ENCODE peak calls at places on chromosome 3, in ten cellular contexts. A is NCI-H1930; U is endothelial cell; G is stimulated activated CD4-positive, alpha-beta T cell treated with anti-CD3 and anti-CD28 coated beads, Interleukin-15, amount 100 ng/mL, for 48 hours; S is A673; C is activated CD4-positive, alpha-beta T cell treated with anti-CD3 and anti-CD28 coated beads, Interleukin-2, amount 50 U/mL, for 4 hours; H is foreskin fibroblast; R is BJ; L is HFF-Myc; N is H4. Y is an unnamed sample.

GRCh38 chr3:13975686-13976085 is 95.8 kb upstream of the WNT7A start:
- DNase-seq in A (no peak), U (no peak), G (no peak), S (no peak), C (no peak), H (no peak), R (no peak), L (no peak), N (no peak), Y (no peak)

GRCh38 chr3:149009732-149010131 is 18.4 kb downstream of the GYG1 start:
- DNase-seq in A (no peak), U (no peak), G (no peak), S (no peak), C (no peak), H (no peak), R (no peak), L (no peak), N (no peak), Y (no peak)

GRCh38 chr3:135736740-135737139 is 228.8 kb upstream of the PPP2R3A start:
- DNase-seq in A (no peak), U (peak; percentile 39), G (no peak), S (peak; percentile 56), C (no peak), H (no peak), R (no peak), L (peak; percentile 5), N (no peak), Y (no peak)

GRCh38 chr3:141782386-141782932 is 19.3 kb downstream of the GRK7 start:
- DNase-seq in A (no peak), U (no peak), G (no peak), S (peak; percentile 41), C (no peak), H (no peak), R (no peak), L (no peak), N (no peak), Y (no peak)

GRCh38 chr3:73592154-73592877 is 32.4 kb downstream of the PDZRN3 start:
- DNase-seq in A (peak; percentile 0), U (no peak), G (no peak), S (no peak), C (no peak), H (no peak), R (no peak), L (no peak), N (no peak), Y (no peak)

GRCh38 chr3:145798691-145799550 is 362.1 kb downstream of the PLOD2 start:
- DNase-seq in A (no peak), U (no peak), G (no peak), S (peak; percentile 58), C (no peak), H (no peak), R (peak; percentile 1), L (no peak), N (no peak), Y (no peak)

GRCh38 chr3:193342551-193342950 is 36.0 kb downstream of the ATP13A5 start:
- DNase-seq in A (no peak), U (no peak), G (no peak), S (no peak), C (no peak), H (no peak), R (no peak), L (no peak), N (no peak), Y (no peak)

GRCh38 chr3:32148356-32148755 is 41.9 kb downstream of the GPD1L start:
- DNase-seq in A (no peak), U (no peak), G (no peak), S (no peak), C (no peak), H (peak; percentile 6), R (no peak), L (no peak), N (no peak), Y (no peak)

GRCh38 chr3:1068985-1069384 is 23.8 kb upstream of the CNTN6 start:
- DNase-seq in A (no peak), U (no peak), G (no peak), S (no peak), C (no peak), H (no peak), R (no peak), L (no peak), N (no peak), Y (no peak)

GRCh38 chr3:24185738-24186384 is 240.8 kb downstream of the NR1D2 start:
- DNase-seq in A (no peak), U (peak; percentile 44), G (peak; percentile 2), S (peak; percentile 80), C (no peak), H (peak; percentile 37), R (no peak), L (peak; percentile 61), N (peak; percentile 67), Y (peak; percentile 69)

GRCh38 chr3:71547254-71548198 is 36.0 kb downstream of the FOXP1 start:
- DNase-seq in A (no peak), U (no peak), G (no peak), S (no peak), C (no peak), H (peak; percentile 36), R (no peak), L (no peak), N (no peak), Y (no peak)

GRCh38 chr3:10395671-10396070 is 74.8 kb upstream of the SEC13 start:
- DNase-seq in A (no peak), U (no peak), G (no peak), S (no peak), C (no peak), H (no peak), R (no peak), L (no peak), N (no peak), Y (no peak)

GRCh38 chr3:41477399-41478014 is 278.2 kb downstream of the CTNNB1 start:
- DNase-seq in A (no peak), U (no peak), G (no peak), S (no peak), C (no peak), H (no peak), R (no peak), L (no peak), N (no peak), Y (no peak)

GRCh38 chr3:174495231-174495755 is 363.8 kb upstream of the NAALADL2 start:
- DNase-seq in A (no peak), U (no peak), G (no peak), S (no peak), C (no peak), H (peak; percentile 9), R (no peak), L (peak; percentile 16), N (no peak), Y (no peak)

GRCh38 chr3:150721285-150722130 is 17.8 kb upstream of the ERICH6 start:
- DNase-seq in A (peak; percentile 32), U (no peak), G (no peak), S (peak; percentile 84), C (no peak), H (peak; percentile 27), R (no peak), L (peak; percentile 32), N (peak; percentile 63), Y (no peak)

GRCh38 chr3:169624533-169624972 is 39.0 kb downstream of the MECOM start:
- DNase-seq in A (no peak), U (no peak), G (no peak), S (no peak), C (no peak), H (no peak), R (no peak), L (no peak), N (no peak), Y (no peak)

GRCh38 chr3:119194237-119195150 is 21.1 kb downstream of the UPK1B start:
- DNase-seq in A (no peak), U (no peak), G (no peak), S (no peak), C (no peak), H (no peak), R (no peak), L (no peak), N (no peak), Y (no peak)

Y was measured in HS-27A.